ENCODE peak calls at places on chromosomes 4 and X, in eight cellular contexts. O, L, Z, E, B, J, R and A are unnamed samples.

GRCh38 chrX:38803609-38804480 is 2.6 kb downstream of the MID1IP1 start:
- DNase-seq in R (peak), J (peak), Z (peak), O (peak), E (peak), B (peak), L (peak), A (peak)

GRCh38 chr4:169791064-169791463 is 33.3 kb upstream of the HPF1 start:
- DNase-seq in B (no peak), O (no peak), J (no peak), Z (no peak), R (no peak), E (no peak), L (no peak), A (no peak)

GRCh38 chr4:72006576-72006975 is 25.2 kb upstream of the NPFFR2 start:
- DNase-seq in B (no peak), E (no peak), O (no peak), R (no peak), Z (no peak), L (no peak), J (peak), A (no peak)

GRCh38 chrX:47206316-47206715 is 12.2 kb upstream of the CDK16 start:
- DNase-seq in E (no peak), R (no peak), B (no peak), O (no peak), Z (no peak), L (no peak), J (peak), A (no peak)

GRCh38 chrX:43882294-43882681 is at the start of gene MAOB:
- DNase-seq in O (no peak), J (no peak), R (peak), Z (no peak), L (peak), E (no peak), B (peak), A (peak)

GRCh38 chrX:77960567-77960966 is 8.9 kb downstream of the PGAM4 start:
- DNase-seq in B (no peak), Z (no peak), J (no peak), R (no peak), E (no peak), L (no peak), O (no peak), A (no peak)

GRCh38 chr4:174592985-174593335 is 70.7 kb upstream of the HPGD start:
- DNase-seq in J (peak), L (no peak), B (no peak), E (no peak), Z (no peak), O (no peak), R (no peak), A (no peak)

GRCh38 chr4:127631420-127631819 is 1.3 kb upstream of the INTU start:
- DNase-seq in O (no peak), E (no peak), L (no peak), J (no peak), B (no peak), R (no peak), Z (no peak), A (no peak)

GRCh38 chr4:186693159-186693815 is 30.4 kb downstream of the FAT1 start:
- DNase-seq in B (no peak), O (peak), J (peak), E (peak), L (no peak), R (no peak), Z (no peak), A (no peak)

GRCh38 chr4:28167411-28167810 is 1306.8 kb downstream of the STIM2 start:
- DNase-seq in J (no peak), Z (no peak), R (no peak), O (no peak), B (no peak), E (no peak), L (no peak), A (no peak)

GRCh38 chrX:100447563-100448397 is 37.7 kb upstream of the PCDH19 start:
- DNase-seq in O (peak), Z (no peak), L (peak), R (peak), J (no peak), B (no peak), E (peak), A (peak)

GRCh38 chr4:185656467-185656890 is 121.2 kb upstream of the PDLIM3 start:
- DNase-seq in J (peak), Z (no peak), E (no peak), B (no peak), O (no peak), L (no peak), R (no peak), A (no peak)

GRCh38 chrX:19334945-19335626 is 8.6 kb upstream of the PDHA1 start:
- DNase-seq in L (peak), B (no peak), O (no peak), E (no peak), J (no peak), R (no peak), Z (no peak), A (no peak)

GRCh38 chrX:78555401-78555980 is 103.6 kb downstream of the RTL3 start:
- DNase-seq in Z (no peak), L (no peak), J (no peak), R (no peak), E (no peak), O (no peak), B (no peak), A (no peak)

GRCh38 chr4:40607224-40607623 is 22.4 kb downstream of the RBM47 start:
- DNase-seq in J (no peak), E (no peak), L (no peak), B (peak), O (no peak), R (no peak), Z (no peak), A (no peak)

GRCh38 chr4:146222313-146222712 is 8.0 kb downstream of the REELD1 start:
- DNase-seq in J (peak), O (no peak), E (no peak), L (no peak), Z (no peak), B (no peak), R (no peak), A (no peak)

GRCh38 chr4:149910604-149911367 is 95.1 kb upstream of the IQCM start:
- DNase-seq in O (no peak), L (no peak), E (no peak), B (no peak), J (no peak), R (no peak), Z (no peak), A (no peak)

GRCh38 chr4:115529126-115529525 is 415.7 kb upstream of the NDST4 start:
- DNase-seq in O (no peak), J (peak), R (no peak), L (no peak), Z (no peak), B (no peak), E (no peak), A (no peak)

GRCh38 chrX:8820910-8821527 is 19.8 kb upstream of the FAM9A start:
- DNase-seq in Z (no peak), E (no peak), R (no peak), L (peak), B (no peak), O (no peak), J (no peak), A (no peak)

GRCh38 chrX:10165580-10166247 is 8.9 kb downstream of the CLCN4 start:
- DNase-seq in R (no peak), J (peak), O (no peak), Z (no peak), L (no peak), B (no peak), E (no peak), A (no peak)

GRCh38 chr4:99852199-99852718 is 35.6 kb downstream of the DAPP1 start:
- DNase-seq in O (no peak), E (no peak), L (no peak), J (no peak), R (no peak), B (no peak), Z (no peak), A (no peak)

GRCh38 chr4:47791978-47792377 is 45.9 kb downstream of the CORIN start:
- DNase-seq in O (no peak), L (no peak), J (no peak), Z (no peak), B (no peak), E (no peak), R (no peak), A (no peak)
- TF ChIP-seq CTCF in O (no peak), L (no peak), J (no peak), Z (no peak), B (no peak), E (no peak), R (no peak), A (no peak)

DNA sequence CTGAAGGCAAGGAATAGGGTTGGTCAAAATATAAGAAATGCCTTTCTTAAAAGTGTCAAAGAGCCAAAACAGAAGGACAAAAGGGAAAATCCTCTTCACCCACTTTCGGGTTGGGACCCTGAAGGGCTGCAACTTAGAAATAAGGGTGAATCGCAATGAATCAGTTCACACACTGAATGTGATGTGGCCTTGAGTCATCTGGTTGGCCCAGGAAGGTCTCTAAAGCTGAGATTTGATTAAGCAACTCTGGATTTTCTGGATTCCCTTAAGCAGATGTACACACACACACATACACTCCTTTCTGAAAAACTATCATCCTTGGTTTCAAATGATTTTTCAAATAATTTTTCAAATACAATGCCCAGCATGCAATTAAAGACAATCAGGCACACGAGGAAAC is 13.1 kb downstream of the TAB3 start:
- DNase-seq in B (no peak), L (no peak), Z (no peak), J (peak), R (no peak), O (no peak), E (no peak), A (no peak)
- TF ChIP-seq CTCF in B (no peak), L (no peak), Z (no peak), J (no peak), R (no peak), O (no peak), E (no peak), A (no peak)

DNA sequence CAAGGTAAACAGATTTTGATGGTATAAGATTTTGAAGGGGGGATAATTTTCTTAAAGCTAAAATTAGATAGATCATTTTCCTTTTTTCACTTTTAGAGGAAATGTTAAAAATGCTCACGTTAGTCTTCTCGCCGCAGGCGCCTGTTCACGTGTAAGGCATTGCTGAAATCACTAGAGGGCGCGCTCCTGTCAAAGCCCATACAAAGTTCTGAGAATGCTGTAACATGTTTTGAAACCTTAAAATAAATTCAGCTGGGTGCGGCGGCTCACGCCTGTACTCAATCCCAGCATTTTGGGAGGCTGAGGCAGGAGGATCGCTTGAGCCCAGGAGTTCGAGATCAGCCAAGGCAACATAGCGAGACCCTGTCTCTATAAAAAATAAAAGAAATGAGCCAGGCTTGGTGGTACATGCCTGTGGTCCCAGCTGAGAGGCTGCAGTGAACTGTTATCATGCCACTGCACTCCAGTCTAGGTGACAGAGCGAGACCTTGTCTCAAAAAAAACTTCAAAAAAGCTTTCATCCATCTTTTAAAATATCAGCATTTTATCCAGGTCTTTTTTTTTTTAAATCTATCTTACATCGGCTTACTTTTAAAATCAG is 138.0 kb downstream of the RBMX2 start:
- DNase-seq in R (peak), O (peak), L (peak), Z (no peak), E (no peak), J (peak), B (peak), A (peak)
- TF ChIP-seq CTCF in R (peak), O (peak), L (peak), Z (peak), E (peak), J (peak), B (peak), A (peak)

DNA sequence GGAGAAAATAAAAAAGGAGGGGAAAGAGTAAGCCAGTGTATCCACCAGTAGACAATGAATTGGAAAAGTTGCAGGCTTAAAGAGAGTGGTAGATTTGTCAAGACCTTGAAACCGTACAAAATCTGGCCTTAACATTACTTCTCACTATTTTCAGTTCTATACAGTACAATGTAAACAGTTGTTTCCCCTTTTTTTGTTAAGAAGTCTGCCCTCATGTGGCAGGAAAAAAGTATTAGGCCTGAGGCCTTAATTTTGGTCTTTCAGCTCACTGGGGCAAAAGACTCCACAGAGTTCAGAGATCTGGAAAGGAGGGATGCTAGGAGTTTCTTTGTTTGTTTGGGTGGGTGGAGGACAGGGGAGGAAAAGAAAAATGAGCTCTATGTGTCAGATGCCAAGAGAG is 92.8 kb upstream of the CCDC160 start:
- DNase-seq in R (peak), B (no peak), O (no peak), Z (no peak), L (no peak), E (no peak), J (no peak), A (no peak)
- TF ChIP-seq CTCF in R (peak), B (no peak), O (no peak), Z (peak), L (peak), E (no peak), J (no peak), A (peak)

GRCh38 chr4:53558981-53559620 is 32.2 kb downstream of the LNX1 start:
- DNase-seq in R (no peak), J (peak), B (no peak), Z (no peak), E (no peak), O (no peak), L (no peak), A (no peak)

GRCh38 chr4:53562409-53562808 is 28.9 kb downstream of the LNX1 start:
- DNase-seq in E (no peak), L (no peak), J (no peak), Z (no peak), O (no peak), B (no peak), R (no peak), A (no peak)

GRCh38 chr4:53555111-53555510 is 36.2 kb downstream of the LNX1 start:
- DNase-seq in L (no peak), J (no peak), R (no peak), O (no peak), B (no peak), Z (no peak), E (no peak), A (no peak)

GRCh38 chr4:53557601-53558000 is 33.7 kb downstream of the LNX1 start:
- DNase-seq in Z (no peak), E (no peak), B (no peak), L (no peak), O (no peak), R (no peak), J (no peak), A (no peak)

GRCh38 chr4:53558061-53558801 is 33.1 kb downstream of the LNX1 start:
- DNase-seq in O (no peak), E (no peak), B (no peak), R (no peak), L (no peak), J (peak), Z (no peak), A (no peak)
- TF ChIP-seq CTCF in O (no peak), E (no peak), B (no peak), R (peak), L (no peak), J (no peak), Z (no peak), A (no peak)

GRCh38 chr4:23368081-23368697 is 521.7 kb downstream of the PPARGC1A start:
- DNase-seq in O (peak), B (peak), E (no peak), R (peak), J (no peak), L (peak), Z (no peak), A (no peak)
- TF ChIP-seq CTCF in O (no peak), B (peak), E (no peak), R (peak), J (peak), L (peak), Z (no peak), A (peak)

GRCh38 chr4:25993564-25994185 is 79.7 kb downstream of the SMIM20 start:
- DNase-seq in L (peak), B (no peak), O (no peak), E (no peak), Z (no peak), R (peak), J (peak), A (peak)
- TF ChIP-seq CTCF in L (peak), B (no peak), O (no peak), E (no peak), Z (no peak), R (peak), J (no peak), A (peak)

DNA sequence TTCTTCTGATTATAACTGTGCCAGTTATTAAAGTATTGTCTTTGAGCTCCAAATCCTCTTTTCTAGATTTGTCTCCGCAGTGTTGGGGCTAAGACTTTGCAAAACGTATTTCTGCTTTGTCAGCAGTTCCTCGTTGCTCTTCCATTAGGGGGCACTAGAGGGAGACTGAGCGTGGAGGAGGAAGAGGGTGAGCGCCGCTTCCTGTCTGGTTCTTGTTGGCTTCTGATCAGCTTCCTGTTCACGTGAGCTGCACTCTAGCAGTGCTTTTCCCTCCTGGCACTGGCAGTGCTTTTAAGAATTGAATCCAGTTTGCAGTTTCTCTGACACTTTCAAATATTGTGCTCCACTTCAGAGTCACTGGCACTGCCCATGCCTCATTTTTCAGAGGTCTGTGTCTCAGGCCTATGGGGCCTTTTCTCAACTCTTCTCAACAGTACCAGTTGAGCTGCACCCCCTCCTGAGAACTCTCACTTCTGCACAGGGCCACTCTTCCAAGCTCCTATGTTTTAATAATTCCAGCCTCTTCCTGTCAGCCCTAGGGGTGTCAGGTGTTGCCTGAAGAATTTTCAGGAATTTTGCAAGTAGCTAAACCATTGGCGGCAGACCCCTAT is 54.4 kb upstream of the LCORL start:
- DNase-seq in O (no peak), J (no peak), E (no peak), R (peak), Z (no peak), B (no peak), L (no peak), A (no peak)
- TF ChIP-seq CTCF in O (no peak), J (no peak), E (no peak), R (peak), Z (peak), B (no peak), L (peak), A (peak)

GRCh38 chr4:95593992-95594391 is 45.2 kb upstream of the UNC5C start:
- DNase-seq in J (no peak), E (no peak), L (no peak), B (no peak), R (no peak), O (no peak), Z (no peak), A (no peak)
- TF ChIP-seq CTCF in J (no peak), E (no peak), L (no peak), B (no peak), R (no peak), O (no peak), Z (no peak), A (no peak)